ENCODE peak calls at places on chromosomes 5 and 9, in nine cellular contexts. L is cardiac muscle cell, H is pancreas, V is uterus, K is HCT116, X is left ventricle myocardium inferior, N is OCI-LY7, W is heart left ventricle, B is neural progenitor cell. G is an unnamed sample. For H3K36me3, the result is how much of the 10 kb centered on the place peaks cover.

GRCh38 chr5:108193021-108193795 is 188.7 kb downstream of the FBXL17 start:
- DNase-seq in L (peak), W (no peak), V (no peak), K (no peak), B (no peak), X (no peak), N (no peak), H (no peak), G (no peak)

GRCh38 chr5:157252741-157253465 is 13.0 kb upstream of the CYFIP2 start:
- DNase-seq in V (no peak), W (no peak), K (no peak), H (no peak), L (peak), X (no peak), N (peak), B (no peak), G (no peak)

GRCh38 chr9:102950341-102950740 is 44.8 kb upstream of the CYLC2 start:
- DNase-seq in H (no peak), L (no peak), X (no peak), V (no peak), W (no peak), B (no peak), N (no peak), K (no peak), G (no peak)

GRCh38 chr5:45454114-45454513 is 242.1 kb downstream of the HCN1 start:
- DNase-seq in V (no peak), X (no peak), K (peak), N (no peak), B (peak), H (no peak), L (no peak), W (peak), G (no peak)

GRCh38 chr5:38809388-38810359 is 36.1 kb upstream of the OSMR start:
- DNase-seq in V (peak), N (peak), H (peak), W (peak), K (peak), X (peak), L (peak), B (peak), G (peak)

GRCh38 chr5:56617998-56618397 is 197.4 kb upstream of the MAP3K1 start:
- DNase-seq in K (no peak), W (no peak), N (peak), X (no peak), H (no peak), B (no peak), V (no peak), L (no peak), G (no peak)

GRCh38 chr5:124027441-124027840 is 515.5 kb downstream of the CSNK1G3 start:
- DNase-seq in W (no peak), V (no peak), X (no peak), L (no peak), N (no peak), K (no peak), B (no peak), H (no peak), G (no peak)

GRCh38 chr9:99678550-99678949 is 143.1 kb upstream of the NR4A3 start:
- DNase-seq in L (no peak), V (no peak), X (no peak), B (no peak), K (no peak), H (no peak), N (no peak), W (no peak), G (no peak)

GRCh38 chr5:83485842-83486241 is 14.3 kb downstream of the VCAN start:
- DNase-seq in L (no peak), B (no peak), K (no peak), N (no peak), H (no peak), V (no peak), X (no peak), W (no peak), G (no peak)

GRCh38 chr9:129458663-129459549 is 162.0 kb downstream of the C9orf50 start:
- DNase-seq in K (no peak), W (peak), L (no peak), B (peak), X (peak), H (peak), V (peak), N (peak), G (peak)

GRCh38 chr9:110016340-110016739 is 191.6 kb downstream of the C9orf152 start:
- DNase-seq in H (no peak), B (no peak), X (no peak), W (no peak), K (peak), L (peak), V (no peak), N (no peak), G (no peak)

DNA sequence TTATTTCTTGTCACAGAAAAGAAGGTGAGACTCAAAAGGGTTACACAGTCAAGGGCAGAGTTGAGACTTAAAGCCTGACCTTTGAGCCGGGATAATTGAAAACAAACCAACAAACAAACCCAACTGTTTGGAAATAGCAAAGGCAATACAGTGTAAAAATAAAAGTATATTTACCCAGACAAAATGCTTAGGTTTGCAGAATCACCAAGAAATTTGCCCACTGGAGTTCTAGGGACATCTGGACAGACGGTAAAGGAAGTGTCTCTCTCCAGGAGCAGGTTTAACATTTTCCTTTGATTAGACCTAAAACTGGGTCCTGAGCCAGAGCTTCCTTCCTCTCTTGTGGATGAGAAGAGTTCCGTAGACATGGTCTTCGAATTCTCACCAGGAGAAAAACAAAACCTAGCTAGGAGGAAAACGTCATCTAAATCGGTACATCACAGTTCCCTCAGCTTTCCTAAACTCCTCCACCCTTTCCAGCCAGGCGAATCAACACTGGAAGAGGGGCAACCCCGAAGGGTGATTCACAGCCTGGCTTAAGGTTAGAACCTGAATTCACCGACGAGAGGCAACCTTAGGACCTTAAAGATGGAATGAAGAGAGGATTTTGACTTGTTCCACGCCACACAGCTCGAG is 673 bp downstream of the CDC25C start:
- DNase-seq in H (no peak), W (no peak), V (no peak), L (no peak), X (no peak), B (no peak), N (no peak), K (no peak), G (no peak)
- H3K27ac ChIP-seq in H (no peak), W (no peak), V (no peak), L (peak), X (no peak), B (no peak), N (peak), K (peak), G (no peak)

GRCh38 chr5:112737472-112738179 is at the start of gene APC:
- DNase-seq in L (peak), K (peak), N (peak), V (peak), W (peak), X (peak), H (peak), B (peak), G (peak)
- TF ChIP-seq CTCF in L (no peak), K (no peak), N (no peak), V (no peak), W (peak), X (peak), H (no peak), B (peak), G (no peak)

DNA sequence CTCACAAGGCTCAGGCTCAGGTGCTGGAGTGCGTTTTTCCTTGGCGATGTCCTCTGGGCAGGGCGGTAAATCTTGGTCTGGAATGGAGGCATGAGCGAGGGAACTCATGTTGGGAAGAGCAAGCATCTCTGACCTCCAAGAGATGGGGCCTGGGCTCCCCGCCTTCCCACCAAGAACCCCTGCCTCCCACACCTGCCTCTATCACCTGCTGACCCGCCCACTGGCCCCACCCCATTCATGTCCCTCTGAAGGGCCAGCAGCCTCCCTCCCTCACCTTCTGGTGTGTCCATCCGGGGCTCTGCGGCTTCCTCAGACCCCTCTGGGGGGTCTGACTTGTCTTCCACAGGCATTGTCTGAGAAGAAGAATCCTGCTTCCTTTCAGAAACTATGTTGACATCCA is 10.9 kb downstream of the CIZ1 start:
- DNase-seq in H (no peak), W (no peak), B (no peak), L (no peak), K (no peak), N (no peak), V (no peak), X (no peak), G (no peak)
- H3K36me3 ChIP-seq in H (under half), W (half or more), B (under half), L (half or more), K (under half), N (half or more), V (under half), X (half or more), G (half or more)

GRCh38 chr5:149886060-149886459 is 58.5 kb downstream of the PDE6A start:
- DNase-seq in H (no peak), K (no peak), L (peak), X (no peak), N (no peak), V (no peak), W (no peak), B (no peak), G (no peak)

GRCh38 chr5:149883550-149883949 is 61.0 kb downstream of the PDE6A start:
- DNase-seq in V (no peak), L (no peak), N (no peak), H (no peak), K (no peak), B (no peak), X (no peak), W (no peak), G (no peak)

GRCh38 chr5:149887622-149888183 is 56.9 kb downstream of the PDE6A start:
- DNase-seq in V (no peak), X (no peak), K (peak), H (no peak), B (no peak), W (no peak), N (no peak), L (peak), G (no peak)

GRCh38 chr5:149886697-149887470 is 57.7 kb downstream of the PDE6A start:
- DNase-seq in N (no peak), V (no peak), H (no peak), B (no peak), K (no peak), W (no peak), L (peak), X (no peak), G (no peak)

GRCh38 chr5:149885512-149885911 is 59.1 kb downstream of the PDE6A start:
- DNase-seq in N (no peak), L (no peak), B (no peak), V (no peak), W (no peak), X (no peak), H (no peak), K (no peak), G (no peak)
- H3K27ac ChIP-seq in N (no peak), L (no peak), B (no peak), V (no peak), W (no peak), X (no peak), H (no peak), K (no peak), G (no peak)

DNA sequence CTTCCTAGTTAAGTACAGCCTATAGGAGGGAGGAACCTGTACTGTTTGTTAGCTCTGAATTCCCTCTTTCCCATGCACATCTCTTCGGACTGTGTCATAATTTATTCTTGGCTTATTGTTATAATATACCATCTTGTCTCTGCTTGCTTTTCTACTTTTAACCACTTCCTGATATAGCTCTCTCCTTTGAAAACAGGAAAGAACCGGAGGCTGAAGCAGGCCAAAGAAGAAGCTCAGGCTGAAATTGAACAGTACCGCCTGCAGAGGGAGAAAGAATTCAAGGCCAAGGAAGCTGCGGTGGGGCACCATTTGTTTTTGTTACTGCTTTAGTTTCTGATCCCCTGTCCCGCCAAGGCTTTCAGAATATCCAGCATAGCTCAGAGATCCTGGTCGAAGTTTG is 4.8 kb downstream of the ATP6V1G1 start:
- DNase-seq in K (no peak), V (no peak), W (no peak), L (no peak), H (no peak), N (peak), X (no peak), B (no peak), G (no peak)
- TF ChIP-seq CTCF in K (no peak), V (no peak), W (no peak), L (peak), H (no peak), N (peak), X (peak), B (no peak), G (no peak)

GRCh38 chr9:35714123-35714522 is 17.9 kb downstream of the TLN1 start:
- DNase-seq in L (no peak), H (no peak), K (no peak), V (no peak), W (no peak), N (no peak), B (no peak), X (no peak), G (no peak)
- H3K36me3 ChIP-seq in L (half or more), H (under half), K (half or more), V (under half), W (half or more), N (half or more), B (under half), X (half or more), G (half or more)

G was measured in left lung.